ENCODE peak calls at places on chromosomes 3 and 15, in seven cellular contexts. K is fibroblast of villous mesenchyme, O is activated T-helper 1 cell treated with Interleukin-2 at 50 U/mL for 16 hours, U is C1 segment of cervical spinal cord, W is stromal cell of bone marrow, X is anterior cingulate cortex, Z is AG04450. S is an unnamed sample.

GRCh38 chr15:37898385-37898784 is 36.1 kb upstream of the TMCO5A start:
- DNase-seq in X (no peak), Z (no peak), O (no peak), W (no peak), U (no peak), K (no peak), S (no peak)

GRCh38 chr3:122679085-122679466 is 1.6 kb upstream of the PARP14 start:
- DNase-seq in W (peak), Z (peak), U (peak), X (peak), O (peak), K (peak), S (peak)

GRCh38 chr15:65077981-65078352 is 1.4 kb downstream of the KBTBD13 start:
- DNase-seq in Z (no peak), K (peak), X (no peak), U (no peak), O (peak), W (no peak), S (no peak)

GRCh38 chr15:79977431-79977940 is 6.5 kb upstream of the BCL2A1 start:
- DNase-seq in Z (no peak), U (no peak), K (no peak), O (no peak), W (no peak), X (no peak), S (no peak)

GRCh38 chr3:64058592-64058991 is 35.3 kb upstream of the PSMD6 start:
- DNase-seq in K (no peak), X (no peak), U (no peak), W (no peak), O (no peak), Z (no peak), S (no peak)

GRCh38 chr15:96352594-96353377 is 22.3 kb downstream of the NR2F2 start:
- DNase-seq in W (no peak), Z (no peak), K (peak), U (no peak), O (no peak), X (no peak), S (no peak)

GRCh38 chr3:115217678-115218451 is 70.8 kb upstream of the ZBTB20 start:
- DNase-seq in O (no peak), X (no peak), U (no peak), Z (peak), W (peak), K (peak), S (peak)

GRCh38 chr3:62529230-62529629 is 155.9 kb upstream of the FEZF2 start:
- DNase-seq in X (no peak), U (peak), W (no peak), K (peak), O (no peak), Z (no peak), S (peak)

GRCh38 chr15:74200871-74201419 is 1.6 kb downstream of the STRA6 start:
- DNase-seq in X (no peak), W (no peak), K (peak), O (no peak), Z (no peak), U (no peak), S (no peak)

GRCh38 chr3:154971771-154972326 is 108.3 kb upstream of the MME start:
- DNase-seq in Z (no peak), U (no peak), X (no peak), W (no peak), O (no peak), K (peak), S (peak)

GRCh38 chr15:55937040-55937439 is 56.4 kb downstream of the NEDD4 start:
- DNase-seq in W (peak), K (peak), Z (no peak), O (no peak), X (no peak), U (no peak), S (no peak)

GRCh38 chr15:89358755-89359439 is 24.3 kb upstream of the POLG start:
- DNase-seq in U (peak), Z (peak), O (peak), W (peak), X (peak), K (peak), S (no peak)

GRCh38 chr3:177935008-177935407 is 601.2 kb upstream of the KCNMB2 start:
- DNase-seq in Z (no peak), K (no peak), W (no peak), O (no peak), U (no peak), X (no peak), S (no peak)

GRCh38 chr3:49357466-49358216 is 512 bp downstream of the GPX1 start:
- DNase-seq in U (no peak), W (peak), X (no peak), K (peak), O (peak), Z (peak), S (no peak)

GRCh38 chr3:105786241-105786640 is 82.6 kb downstream of the CBLB start:
- DNase-seq in U (no peak), X (no peak), W (no peak), Z (no peak), K (no peak), O (no peak), S (no peak)

GRCh38 chr3:33238923-33239322 is 20.3 kb upstream of the SUSD5 start:
- DNase-seq in X (no peak), Z (no peak), W (no peak), U (no peak), K (no peak), O (no peak), S (no peak)

GRCh38 chr3:52367891-52368880 is 52.1 kb downstream of the DNAH1 start:
- DNase-seq in O (no peak), K (no peak), X (peak), Z (no peak), W (no peak), U (no peak), S (no peak)

GRCh38 chr3:16794251-16794650 is 90.5 kb upstream of the PLCL2 start:
- DNase-seq in W (no peak), O (no peak), X (no peak), U (no peak), K (no peak), Z (no peak), S (no peak)

GRCh38 chr15:99212401-99212800 is 37.0 kb downstream of the TTC23 start:
- DNase-seq in K (peak), X (no peak), O (no peak), U (no peak), Z (no peak), W (no peak), S (peak)

GRCh38 chr15:73540161-73540560 is 93.0 kb downstream of the NPTN start:
- DNase-seq in K (peak), O (no peak), U (no peak), X (no peak), W (no peak), Z (no peak), S (no peak)

GRCh38 chr3:163561151-163561550 is 1517.1 kb downstream of the SI start:
- DNase-seq in Z (no peak), O (no peak), X (no peak), U (no peak), K (no peak), W (no peak), S (no peak)

GRCh38 chr3:38479431-38480092 is 16.6 kb upstream of the EXOG start:
- DNase-seq in U (no peak), W (peak), K (peak), Z (peak), O (no peak), X (peak), S (no peak)

GRCh38 chr3:184154909-184155643 is at the start of gene DVL3:
- DNase-seq in U (peak), Z (no peak), K (peak), W (no peak), X (peak), O (peak), S (no peak)

GRCh38 chr3:105867690-105868449 is 942 bp downstream of the CBLB start:
- DNase-seq in O (no peak), W (no peak), X (peak), K (peak), U (no peak), Z (no peak), S (no peak)

GRCh38 chr15:74240002-74240568 is 4.0 kb downstream of the CCDC33 start:
- DNase-seq in U (peak), O (no peak), X (peak), Z (no peak), K (peak), W (peak), S (peak)

GRCh38 chr3:126529585-126530170 is 5.7 kb downstream of the CHST13 start:
- DNase-seq in U (no peak), X (no peak), K (no peak), W (no peak), Z (no peak), O (no peak), S (no peak)

GRCh38 chr3:55815262-55815661 is 328.2 kb upstream of the WNT5A start:
- DNase-seq in O (no peak), Z (no peak), X (no peak), K (no peak), W (no peak), U (no peak), S (no peak)

GRCh38 chr15:90004252-90004651 is 3.1 kb downstream of the ZNF710 start:
- DNase-seq in W (no peak), O (no peak), K (peak), Z (no peak), U (no peak), X (no peak), S (no peak)

GRCh38 chr3:41893977-41894376 is 67.9 kb downstream of the ULK4 start:
- DNase-seq in Z (no peak), K (peak), X (no peak), O (no peak), W (peak), U (no peak), S (no peak)

GRCh38 chr3:33064929-33065328 is 32.0 kb downstream of the GLB1 start:
- DNase-seq in Z (no peak), O (no peak), U (no peak), K (no peak), W (no peak), X (no peak), S (no peak)

GRCh38 chr3:149641011-149641728 is 16.7 kb downstream of the WWTR1 start:
- DNase-seq in O (no peak), Z (no peak), K (no peak), X (no peak), U (no peak), W (no peak), S (no peak)

GRCh38 chr3:13600950-13601691 is 52.2 kb downstream of the FBLN2 start:
- DNase-seq in K (peak), U (no peak), O (no peak), W (peak), Z (no peak), X (no peak), S (peak)

GRCh38 chr3:82053236-82053635 is 291.8 kb upstream of the GBE1 start:
- DNase-seq in X (no peak), K (no peak), W (no peak), Z (no peak), O (no peak), U (no peak), S (no peak)

GRCh38 chr3:197297476-197298340 is 704 bp downstream of the DLG1 start:
- DNase-seq in X (peak), Z (peak), O (peak), W (peak), U (peak), K (peak), S (no peak)

GRCh38 chr3:56904526-56905245 is 102.9 kb upstream of the ARHGEF3 start:
- DNase-seq in K (no peak), W (no peak), Z (no peak), X (no peak), O (no peak), U (no peak), S (no peak)

S was measured in kidney epithelial cell.